ENCODE peak calls at places on chromosome 18, in seven cellular contexts. R, J, G, D, E, F and T are unnamed samples.
A peak's percentile ranks its signal among the peaks of the same experiment; 100 is the strongest.

GRCh38 chr18:45625596-45625995 is 10.3 kb downstream of the SLC14A2 start:
- DNase-seq in R (no peak), G (no peak), E (no peak), J (no peak), F (no peak), D (no peak), T (no peak)

GRCh38 chr18:71529708-71530303 is 1014.3 kb downstream of the CBLN2 start:
- DNase-seq in R (no peak), G (peak; percentile 14), D (no peak), F (no peak), J (no peak), E (no peak), T (peak; percentile 83)

GRCh38 chr18:22318745-22319407 is 98.8 kb downstream of the CTAGE1 start:
- DNase-seq in F (no peak), E (no peak), G (peak; percentile 58), J (no peak), D (no peak), R (no peak), T (no peak)

GRCh38 chr18:59691996-59692395 is 5.2 kb downstream of the CCBE1 start:
- DNase-seq in F (no peak), R (no peak), G (no peak), J (no peak), E (no peak), D (no peak), T (no peak)

GRCh38 chr18:21682276-21683051 is 22.1 kb downstream of the ABHD3 start:
- DNase-seq in F (no peak), R (peak; percentile 79), D (peak; percentile 25), J (no peak), G (no peak), E (no peak), T (peak; percentile 57)

GRCh38 chr18:54931152-54931551 is 28.1 kb downstream of the CCDC68 start:
- DNase-seq in D (no peak), G (no peak), E (no peak), J (no peak), R (no peak), F (no peak), T (no peak)

GRCh38 chr18:70107037-70107436 is 98.5 kb downstream of the RTTN start:
- DNase-seq in F (no peak), D (no peak), E (no peak), G (no peak), J (no peak), R (no peak), T (no peak)

GRCh38 chr18:12035481-12035880 is 54.2 kb downstream of the IMPA2 start:
- DNase-seq in F (no peak), D (no peak), E (no peak), R (no peak), J (no peak), G (no peak), T (no peak)

GRCh38 chr18:63869374-63869773 is 18.1 kb upstream of the SERPINB2 start:
- DNase-seq in F (no peak), J (no peak), D (no peak), G (peak; percentile 81), E (no peak), R (peak; percentile 88), T (no peak)

GRCh38 chr18:69853061-69853460 is 94.6 kb downstream of the CD226 start:
- DNase-seq in G (no peak), D (no peak), F (no peak), E (no peak), R (no peak), J (no peak), T (no peak)

GRCh38 chr18:63930774-63931354 is 18.2 kb upstream of the HMSD start:
- DNase-seq in G (no peak), J (no peak), F (no peak), R (no peak), E (no peak), D (no peak), T (no peak)

GRCh38 chr18:54392621-54393023 is 34.9 kb downstream of the C18orf54 start:
- DNase-seq in E (no peak), J (peak; percentile 52), G (peak; percentile 28), D (no peak), F (no peak), R (peak; percentile 70), T (peak; percentile 58)

GRCh38 chr18:23259701-23260661 is 124.7 kb downstream of the CABLES1 start:
- DNase-seq in F (peak; percentile 51), G (peak; percentile 75), D (peak; percentile 69), R (peak; percentile 62), J (peak; percentile 80), E (peak; percentile 86), T (no peak)

GRCh38 chr18:44840053-44840826 is 159.6 kb downstream of the SETBP1 start:
- DNase-seq in F (no peak), E (no peak), G (no peak), D (peak; percentile 55), R (peak; percentile 69), J (no peak), T (no peak)

GRCh38 chr18:8895987-8896619 is 190.7 kb downstream of the MTCL1 start:
- DNase-seq in D (no peak), E (no peak), J (no peak), G (peak; percentile 15), R (peak; percentile 15), F (no peak), T (peak; percentile 60)

GRCh38 chr18:494602-494983 is 5.9 kb downstream of the COLEC12 start:
- DNase-seq in F (no peak), R (no peak), J (no peak), D (no peak), G (peak; percentile 42), E (no peak), T (no peak)

GRCh38 chr18:28771849-28772248 is 594.9 kb upstream of the CDH2 start:
- DNase-seq in F (no peak), E (no peak), G (no peak), R (no peak), D (no peak), J (no peak), T (no peak)

GRCh38 chr18:47253101-47253654 is 1.7 kb upstream of the SKOR2 start:
- DNase-seq in E (no peak), R (no peak), G (no peak), D (no peak), F (no peak), J (no peak), T (no peak)

GRCh38 chr18:61946449-61946848 is 53.6 kb upstream of the RNF152 start:
- DNase-seq in F (no peak), G (peak; percentile 57), R (peak; percentile 65), E (no peak), D (no peak), J (no peak), T (no peak)

GRCh38 chr18:31581498-31582197 is 10.0 kb upstream of the TTR start:
- DNase-seq in F (no peak), R (peak; percentile 10), J (no peak), G (no peak), E (no peak), D (no peak), T (no peak)

GRCh38 chr18:55419132-55419938 is 168.7 kb downstream of the TCF4 start:
- DNase-seq in F (no peak), D (no peak), R (peak; percentile 13), G (no peak), E (no peak), J (no peak), T (no peak)

GRCh38 chr18:55592106-55592505 is 4.1 kb upstream of the TCF4 start:
- DNase-seq in E (no peak), D (no peak), F (no peak), J (no peak), R (no peak), G (no peak), T (no peak)

GRCh38 chr18:26456070-26456491 is 92.3 kb downstream of the KCTD1 start:
- DNase-seq in D (no peak), E (no peak), J (no peak), F (no peak), G (no peak), R (peak; percentile 54), T (no peak)
- TF ChIP-seq CTCF in D (no peak), E (no peak), J (peak; percentile 14), F (no peak), G (no peak), R (no peak), T (no peak)

DNA sequence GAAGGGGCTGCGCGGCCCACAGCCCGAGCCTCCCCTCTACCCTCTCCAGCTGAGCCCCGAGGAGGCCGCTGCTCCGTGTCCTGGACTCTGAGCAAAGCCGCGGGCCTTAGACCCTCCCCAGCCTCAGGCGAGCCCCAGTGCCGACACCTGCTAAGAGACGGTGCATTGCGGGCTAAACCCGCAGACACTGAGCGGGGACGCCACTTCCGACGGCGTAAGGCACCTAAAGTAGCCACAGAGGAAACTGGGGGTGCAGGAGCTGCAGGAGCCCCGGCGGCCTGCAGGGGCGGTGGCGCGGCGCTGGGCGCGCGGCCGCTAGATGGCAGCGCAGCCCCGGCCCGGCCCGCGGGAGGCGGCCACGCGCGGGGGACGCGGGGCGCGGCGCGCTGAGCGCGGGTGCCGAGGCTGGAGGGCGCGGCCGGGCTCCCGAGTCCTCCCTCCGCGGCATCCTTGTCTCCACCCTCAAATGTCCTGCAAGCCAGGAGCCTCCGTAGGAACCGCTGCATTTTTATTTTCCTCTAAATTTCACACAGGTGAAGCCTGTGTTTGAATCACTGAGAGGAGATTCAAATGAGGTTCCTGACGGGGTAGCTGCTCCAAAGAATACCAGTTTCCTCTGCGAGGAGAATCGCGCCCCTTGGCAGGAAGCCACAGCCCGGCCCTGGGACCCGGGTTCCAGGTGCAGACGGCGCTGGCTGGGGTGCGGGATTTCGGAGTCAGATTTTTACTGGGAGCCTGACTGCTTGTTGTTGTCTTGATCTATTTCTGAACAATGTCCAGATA is 650.5 kb downstream of the GALR1 start:
- DNase-seq in J (peak; percentile 89), G (peak; percentile 3), F (peak; percentile 33), R (peak; percentile 2), D (no peak), E (peak; percentile 85), T (no peak)
- H3K4me3 ChIP-seq in J (peak overlapping the region; percentile 22), G (no peak overlapping the region), F (no peak overlapping the region), R (no peak overlapping the region), D (peak overlapping the region; percentile 6), E (peak overlapping the region; percentile 27), T (peak overlapping the region; percentile 28)

GRCh38 chr18:75041586-75041985 is 167.4 kb downstream of the PTGR3 start:
- DNase-seq in D (no peak), J (no peak), G (peak; percentile 17), F (no peak), R (peak; percentile 41), E (no peak), T (peak; percentile 15)
- TF ChIP-seq CTCF in D (no peak), J (peak; percentile 60), G (peak; percentile 68), F (peak; percentile 45), R (peak; percentile 54), E (no peak), T (peak; percentile 56)

DNA sequence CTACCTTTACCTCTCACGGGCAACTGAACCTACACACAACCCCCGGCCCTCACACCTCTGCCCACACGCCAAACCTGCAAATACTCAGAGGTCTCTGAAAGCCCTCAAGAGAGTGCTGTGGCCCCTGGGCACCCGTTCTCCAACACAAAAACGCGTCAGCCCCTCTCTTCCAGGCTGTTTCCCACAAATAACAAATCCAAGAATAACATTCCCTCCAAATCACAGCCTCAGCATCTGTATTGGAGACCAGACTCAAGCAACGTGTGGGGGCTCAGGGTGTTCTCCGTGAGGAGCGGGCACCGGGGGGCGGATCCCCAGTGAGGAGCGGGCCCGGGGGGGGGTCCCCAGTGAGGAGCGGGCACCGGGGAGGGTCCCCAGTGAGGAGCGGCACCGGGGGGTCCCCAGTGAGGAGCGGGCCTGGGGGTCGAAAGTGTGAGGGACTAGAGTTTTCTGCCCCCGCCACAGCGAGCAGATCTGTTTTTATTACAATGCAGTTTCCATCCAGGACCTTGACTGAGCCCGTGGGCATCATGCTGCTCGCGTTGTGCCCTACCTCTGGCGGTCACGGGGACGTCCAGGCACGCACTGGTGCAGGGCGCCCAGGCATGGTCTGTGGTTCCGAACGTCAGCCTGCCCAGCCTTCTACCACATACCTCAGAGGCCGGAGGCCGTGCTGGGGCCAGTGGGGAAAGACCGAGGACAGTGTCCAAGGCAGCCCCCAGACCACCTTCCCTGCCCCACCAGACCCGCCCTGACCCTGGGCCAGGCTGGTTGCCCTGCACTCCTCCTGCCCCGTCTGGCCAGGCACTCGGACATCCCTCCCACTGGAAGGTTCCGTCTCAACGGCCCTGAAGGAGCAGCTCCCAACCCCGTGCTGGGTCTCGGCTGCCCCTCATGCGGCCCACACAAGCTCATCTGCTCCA is 33.1 kb downstream of the SLC66A2 start:
- DNase-seq in J (no peak), E (peak; percentile 64), R (no peak), G (no peak), F (no peak), D (peak; percentile 2), T (no peak)
- H3K4me3 ChIP-seq in J (no peak overlapping the region), E (no peak overlapping the region), R (no peak overlapping the region), G (no peak overlapping the region), F (no peak overlapping the region), D (no peak overlapping the region), T (no peak overlapping the region)